ENCODE peak calls at places on chromosomes 2 and 18, in seven cellular contexts. Y, X, H, N, R, F and C are unnamed samples.

GRCh38 chr2:36456227-36456788 is 100.7 kb downstream of the CRIM1 start:
- DNase-seq in H (peak; percentile 86), X (peak; percentile 98), R (no peak), F (no peak), N (peak; percentile 84), Y (peak; percentile 81), C (no peak)

GRCh38 chr2:49189512-49190225 is 35.4 kb upstream of the FSHR start:
- DNase-seq in H (no peak), F (no peak), X (no peak), R (no peak), N (no peak), Y (no peak), C (no peak)

GRCh38 chr2:187302619-187303018 is 145.4 kb downstream of the CALCRL start:
- DNase-seq in X (peak; percentile 51), Y (peak; percentile 14), N (no peak), H (peak; percentile 88), R (no peak), F (no peak), C (no peak)

GRCh38 chr2:140344842-140345241 is 1564.7 kb upstream of the NXPH2 start:
- DNase-seq in H (peak; percentile 25), N (no peak), X (no peak), Y (peak; percentile 38), F (no peak), R (no peak), C (no peak)

GRCh38 chr2:238444242-238444641 is 17.5 kb downstream of the ASB1 start:
- DNase-seq in N (no peak), R (no peak), F (no peak), H (no peak), X (no peak), Y (no peak), C (no peak)

GRCh38 chr18:57859314-57859713 is 56.2 kb upstream of the ATP8B1 start:
- DNase-seq in F (peak; percentile 39), X (peak; percentile 61), Y (peak; percentile 19), R (peak; percentile 14), H (peak; percentile 55), N (no peak), C (no peak)

GRCh38 chr2:9424447-9425164 is 1.2 kb downstream of the CPSF3 start:
- DNase-seq in X (no peak), H (no peak), F (no peak), Y (no peak), R (no peak), N (no peak), C (no peak)

GRCh38 chr18:13568443-13569392 is 157.6 kb downstream of the FAM210A start:
- DNase-seq in Y (no peak), N (no peak), R (no peak), F (peak; percentile 9), H (no peak), X (no peak), C (no peak)

GRCh38 chr2:53275743-53276142 is 491.9 kb upstream of the CHAC2 start:
- DNase-seq in H (no peak), F (no peak), R (no peak), Y (no peak), X (no peak), N (no peak), C (no peak)

GRCh38 chr2:241798631-241799521 is 10.1 kb upstream of the NEU4 start:
- DNase-seq in Y (no peak), R (no peak), F (no peak), X (no peak), H (no peak), N (peak; percentile 11), C (no peak)

GRCh38 chr2:235577404-235578330 is 83.8 kb downstream of the AGAP1 start:
- DNase-seq in F (no peak), X (no peak), N (peak; percentile 51), Y (peak; percentile 8), H (peak; percentile 62), R (peak; percentile 65), C (no peak)

GRCh38 chr18:50158866-50159653 is 35.9 kb downstream of the MYO5B start:
- DNase-seq in H (no peak), F (no peak), N (no peak), R (no peak), Y (no peak), X (no peak), C (no peak)

GRCh38 chr2:122635649-122636496 is 880.4 kb downstream of the TSN start:
- DNase-seq in R (no peak), Y (no peak), N (no peak), X (peak; percentile 15), F (no peak), H (peak; percentile 84), C (no peak)

GRCh38 chr2:239644016-239644415 is 243.2 kb upstream of the HDAC4 start:
- DNase-seq in F (peak; percentile 38), R (no peak), H (peak; percentile 13), Y (no peak), X (peak; percentile 48), N (no peak), C (no peak)

GRCh38 chr2:71898851-71899681 is 248.6 kb downstream of the CYP26B1 start:
- DNase-seq in X (no peak), H (no peak), Y (no peak), N (no peak), R (no peak), F (no peak), C (no peak)

GRCh38 chr18:74445585-74445984 is 11.5 kb downstream of the DIPK1C start:
- DNase-seq in Y (no peak), N (no peak), F (no peak), R (no peak), X (no peak), H (no peak), C (no peak)

GRCh38 chr18:26960901-26961300 is 95.4 kb upstream of the AQP4 start:
- DNase-seq in N (no peak), R (no peak), F (no peak), H (peak; percentile 6), X (no peak), Y (no peak), C (no peak)

GRCh38 chr2:28750316-28751101 is 1.1 kb upstream of the PPP1CB start:
- DNase-seq in F (peak; percentile 23), N (no peak), H (peak; percentile 58), X (no peak), R (peak; percentile 51), Y (peak; percentile 75), C (no peak)

GRCh38 chr2:100601661-100602060 is 38.9 kb downstream of the PDCL3 start:
- DNase-seq in F (no peak), Y (no peak), R (no peak), N (no peak), H (no peak), X (no peak), C (no peak)

GRCh38 chr2:88831792-88832248 is 140.3 kb downstream of the RPIA start:
- DNase-seq in X (peak; percentile 40), R (no peak), N (peak; percentile 33), H (peak; percentile 51), Y (peak; percentile 4), F (peak; percentile 66), C (no peak)

GRCh38 chr2:207046642-207047213 is 107.4 kb downstream of the CPO start:
- DNase-seq in N (no peak), X (peak; percentile 88), H (peak; percentile 68), F (peak; percentile 4), Y (no peak), R (no peak), C (no peak)

GRCh38 chr18:24995056-24995455 is 356.9 kb downstream of the ZNF521 start:
- DNase-seq in X (no peak), N (no peak), H (no peak), Y (no peak), F (no peak), R (no peak), C (no peak)

GRCh38 chr2:222730346-222731065 is 59.0 kb downstream of the MOGAT1 start:
- DNase-seq in N (no peak), X (no peak), R (no peak), H (no peak), Y (peak; percentile 31), F (no peak), C (no peak)

GRCh38 chr2:51335072-51336058 is 303.4 kb upstream of the NRXN1 start:
- DNase-seq in F (no peak), R (no peak), Y (no peak), N (no peak), H (no peak), X (peak; percentile 1), C (no peak)

GRCh38 chr18:11962586-11962985 is 18.7 kb upstream of the IMPA2 start:
- DNase-seq in X (no peak), N (no peak), R (no peak), Y (no peak), H (no peak), F (no peak), C (no peak)

GRCh38 chr2:135773917-135774316 is 32.3 kb downstream of the UBXN4 start:
- DNase-seq in N (no peak), Y (peak; percentile 39), H (peak; percentile 54), R (no peak), F (no peak), X (peak; percentile 56), C (no peak)

GRCh38 chr18:10264260-10264659 is 190.2 kb upstream of the APCDD1 start:
- DNase-seq in X (no peak), H (no peak), N (no peak), Y (no peak), F (no peak), R (no peak), C (no peak)

GRCh38 chr2:10028988-10029874 is 14.1 kb upstream of the KLF11 start:
- DNase-seq in F (no peak), R (no peak), N (peak; percentile 73), Y (no peak), X (peak; percentile 54), H (no peak), C (no peak)

GRCh38 chr2:21270658-21271057 is 146.9 kb downstream of the TDRD15 start:
- DNase-seq in X (no peak), R (no peak), H (no peak), Y (no peak), N (peak; percentile 83), F (no peak), C (no peak)

GRCh38 chr18:30183766-30184165 is 858.8 kb downstream of the DSC3 start:
- DNase-seq in H (no peak), X (peak; percentile 50), R (no peak), Y (no peak), N (no peak), F (no peak), C (no peak)

GRCh38 chr2:201807452-201807980 is 1.2 kb downstream of the CDK15 start:
- DNase-seq in N (peak; percentile 34), Y (peak; percentile 89), F (no peak), R (peak; percentile 7), H (peak; percentile 81), X (peak; percentile 59), C (no peak)

GRCh38 chr2:120747706-120748105 is 12.0 kb downstream of the GLI2 start:
- DNase-seq in N (no peak), X (no peak), Y (no peak), H (no peak), F (no peak), R (no peak), C (no peak)

GRCh38 chr2:98460573-98461560 is 16.2 kb downstream of the INPP4A start:
- DNase-seq in N (no peak), Y (no peak), F (no peak), H (no peak), R (no peak), X (no peak), C (no peak)

GRCh38 chr2:104734937-104735586 is 118.9 kb upstream of the POU3F3 start:
- DNase-seq in F (no peak), R (no peak), H (no peak), N (no peak), Y (no peak), X (no peak), C (no peak)

GRCh38 chr2:19775315-19775714 is 126.5 kb downstream of the TTC32 start:
- DNase-seq in H (no peak), F (no peak), Y (no peak), N (no peak), R (no peak), X (no peak), C (no peak)